ENCODE peak calls at places on chromosomes 4 and X, in six cellular contexts. X is PC-3, L is psoas muscle, T is uterus, A is ovary, Q is tibial nerve. R is an unnamed sample.

GRCh38 chr4:182309877-182310276 is 66.7 kb downstream of the TENM3 start:
- DNase-seq in X (no peak), L (no peak), T (no peak), A (no peak), Q (no peak), R (no peak)

GRCh38 chrX:11113731-11114130 is 2.6 kb downstream of the HCCS start:
- DNase-seq in X (no peak), L (no peak), T (no peak), A (no peak), Q (no peak), R (peak)

GRCh38 chrX:44903842-44904530 is 31.0 kb downstream of the KDM6A start:
- DNase-seq in X (no peak), L (no peak), T (no peak), A (no peak), Q (no peak), R (no peak)

GRCh38 chr4:101037938-101038413 is 309.4 kb downstream of the PPP3CA start:
- DNase-seq in X (no peak), L (no peak), T (no peak), A (no peak), Q (no peak), R (no peak)

GRCh38 chrX:84223261-84223660 is 35.3 kb upstream of the RPS6KA6 start:
- DNase-seq in X (no peak), L (no peak), T (no peak), A (no peak), Q (no peak), R (no peak)

GRCh38 chr4:5463936-5464650 is 244.3 kb downstream of the EVC2 start:
- DNase-seq in X (no peak), L (no peak), T (no peak), A (no peak), Q (no peak), R (no peak)

GRCh38 chr4:158817562-158818370 is 48.9 kb downstream of the FNIP2 start:
- DNase-seq in X (no peak), L (no peak), T (no peak), A (no peak), Q (no peak), R (no peak)

GRCh38 chrX:70219938-70220764 is 14.3 kb upstream of the AWAT1 start:
- DNase-seq in X (peak), L (no peak), T (no peak), A (peak), Q (peak), R (peak)

GRCh38 chr4:157320092-157320491 is 99.6 kb downstream of the GRIA2 start:
- DNase-seq in X (no peak), L (no peak), T (no peak), A (no peak), Q (no peak), R (no peak)

GRCh38 chr4:139853309-139853708 is 187.7 kb downstream of the MGST2 start:
- DNase-seq in X (no peak), L (no peak), T (no peak), A (no peak), Q (no peak), R (no peak)

GRCh38 chrX:34848281-34848680 is 94.3 kb upstream of the FAM47B start:
- DNase-seq in X (peak), L (no peak), T (no peak), A (no peak), Q (no peak), R (peak)

GRCh38 chr4:159463235-159463634 is 360.4 kb downstream of the RAPGEF2 start:
- DNase-seq in X (no peak), L (no peak), T (no peak), A (no peak), Q (no peak), R (no peak)

GRCh38 chr4:55980725-55981124 is 32.0 kb downstream of the CEP135 start:
- DNase-seq in X (no peak), L (no peak), T (no peak), A (no peak), Q (no peak), R (no peak)

GRCh38 chr4:13514722-13515121 is 29.6 kb downstream of the NKX3-2 start:
- DNase-seq in X (no peak), L (no peak), T (no peak), A (no peak), Q (no peak), R (no peak)

GRCh38 chr4:46953564-46953963 is 39.8 kb downstream of the GABRA4 start:
- DNase-seq in X (no peak), L (no peak), T (no peak), A (no peak), Q (no peak), R (no peak)

GRCh38 chr4:154660052-154660451 is 47.6 kb upstream of the FGG start:
- DNase-seq in X (no peak), L (no peak), T (no peak), A (no peak), Q (no peak), R (peak)

GRCh38 chr4:102625232-102625930 is 124.2 kb downstream of the NFKB1 start:
- DNase-seq in X (peak), L (peak), T (peak), A (peak), Q (no peak), R (peak)

GRCh38 chrX:83759872-83760271 is 101.1 kb upstream of the CYLC1 start:
- DNase-seq in X (peak), L (no peak), T (no peak), A (no peak), Q (no peak), R (no peak)

GRCh38 chrX:111874241-111874640 is 1.7 kb upstream of the TRPC5OS start:
- DNase-seq in X (no peak), L (no peak), T (no peak), A (no peak), Q (no peak), R (no peak)

GRCh38 chr4:88697113-88697512 is 516 bp downstream of the NAP1L5 start:
- DNase-seq in X (no peak), L (no peak), T (peak), A (peak), Q (no peak), R (peak)

GRCh38 chr4:169009281-169010124 is 552 bp downstream of the CBR4 start:
- DNase-seq in X (peak), L (peak), T (peak), A (peak), Q (peak), R (peak)

GRCh38 chr4:135497563-135498152 is 1296.1 kb upstream of the PABPC4L start:
- DNase-seq in X (no peak), L (no peak), T (no peak), A (no peak), Q (no peak), R (no peak)

GRCh38 chr4:106587558-106587957 is 219.0 kb upstream of the GIMD1 start:
- DNase-seq in X (peak), L (no peak), T (no peak), A (no peak), Q (no peak), R (peak)

GRCh38 chrX:108000751-108001150 is 18.6 kb upstream of the TEX13B start:
- DNase-seq in X (peak), L (peak), T (no peak), A (no peak), Q (no peak), R (peak)

GRCh38 chr4:115850799-115851509 is 737.5 kb upstream of the NDST4 start:
- DNase-seq in X (no peak), L (no peak), T (no peak), A (no peak), Q (no peak), R (no peak)

GRCh38 chr4:115851918-115852766 is 738.7 kb upstream of the NDST4 start:
- DNase-seq in X (peak), L (no peak), T (no peak), A (no peak), Q (no peak), R (peak)

DNA sequence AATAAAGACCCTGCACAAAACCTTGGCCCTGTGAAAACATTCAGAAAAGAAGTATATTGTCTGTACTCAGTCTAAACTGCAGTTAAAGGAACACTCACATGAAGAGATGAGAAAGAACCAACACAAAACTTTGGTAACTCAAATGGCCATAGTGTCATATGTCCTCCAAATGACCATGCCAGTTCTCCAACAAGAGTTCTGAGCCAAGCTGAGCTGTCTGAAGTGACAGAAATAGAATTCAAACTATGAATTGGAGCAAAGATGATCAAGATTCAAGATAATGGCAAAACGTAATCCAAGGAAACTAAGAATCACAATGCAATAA is 739.3 kb upstream of the NDST4 start:
- DNase-seq in X (no peak), L (no peak), T (no peak), A (no peak), Q (no peak), R (no peak)
- TF ChIP-seq CTCF in X (no peak), L (no peak), T (no peak), A (no peak), Q (no peak), R (no peak)

GRCh38 chrX:54470054-54470760 is 25.8 kb downstream of the FGD1 start:
- DNase-seq in X (no peak), L (no peak), T (no peak), A (no peak), Q (no peak), R (no peak)

GRCh38 chrX:54479471-54480122 is 16.4 kb downstream of the FGD1 start:
- DNase-seq in X (no peak), L (no peak), T (no peak), A (no peak), Q (no peak), R (no peak)

GRCh38 chrX:54473993-54474859 is 21.8 kb downstream of the FGD1 start:
- DNase-seq in X (peak), L (no peak), T (no peak), A (no peak), Q (no peak), R (no peak)
- H3K4me3 ChIP-seq in X (peak), L (no peak), T (no peak), A (no peak), Q (no peak), R (no peak)

DNA sequence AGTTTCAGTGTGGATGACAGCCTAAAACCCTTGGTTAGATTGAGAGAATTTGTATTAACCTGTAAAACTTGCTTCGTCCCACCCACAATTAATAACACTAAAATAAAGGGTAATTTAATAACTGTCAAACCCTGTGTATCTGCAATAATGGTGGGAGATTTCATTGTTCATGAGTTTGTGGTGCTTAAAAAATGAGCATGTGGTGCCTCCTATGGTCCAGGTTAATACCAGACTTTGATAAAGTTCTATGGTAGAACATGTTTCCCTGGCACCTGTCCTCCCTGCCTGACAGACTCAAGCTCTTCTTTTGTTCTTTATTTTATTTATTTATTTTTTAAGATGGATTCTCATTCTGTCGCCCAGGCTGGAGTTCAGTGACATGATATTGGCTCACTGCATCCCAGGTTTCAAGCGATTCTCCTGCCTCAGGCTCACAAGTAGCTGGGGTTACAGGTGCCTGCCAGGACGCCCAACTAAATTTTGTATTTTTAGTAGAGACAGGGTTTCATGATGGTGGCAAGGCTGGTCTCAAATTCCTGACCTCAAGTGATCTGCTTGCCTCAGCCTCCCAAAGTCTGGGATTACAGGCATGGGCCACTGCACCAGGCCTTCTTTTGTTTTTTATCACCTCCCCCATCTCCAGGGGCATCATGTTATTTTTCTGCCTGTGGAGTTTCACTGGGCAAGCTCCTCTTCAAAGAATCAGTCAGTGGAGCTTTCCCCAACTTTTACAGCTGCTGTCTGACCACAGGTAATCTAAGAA is 289.2 kb downstream of the NR3C2 start:
- DNase-seq in X (no peak), L (no peak), T (no peak), A (no peak), Q (no peak), R (peak)
- TF ChIP-seq CTCF in X (no peak), L (no peak), T (no peak), A (no peak), Q (no peak), R (peak)

GRCh38 chr4:41746440-41747229 is 1.9 kb downstream of the PHOX2B start:
- DNase-seq in X (no peak), L (no peak), T (no peak), A (no peak), Q (no peak), R (no peak)
- H3K4me3 ChIP-seq in X (no peak), L (no peak), T (no peak), A (no peak), Q (no peak), R (no peak)

DNA sequence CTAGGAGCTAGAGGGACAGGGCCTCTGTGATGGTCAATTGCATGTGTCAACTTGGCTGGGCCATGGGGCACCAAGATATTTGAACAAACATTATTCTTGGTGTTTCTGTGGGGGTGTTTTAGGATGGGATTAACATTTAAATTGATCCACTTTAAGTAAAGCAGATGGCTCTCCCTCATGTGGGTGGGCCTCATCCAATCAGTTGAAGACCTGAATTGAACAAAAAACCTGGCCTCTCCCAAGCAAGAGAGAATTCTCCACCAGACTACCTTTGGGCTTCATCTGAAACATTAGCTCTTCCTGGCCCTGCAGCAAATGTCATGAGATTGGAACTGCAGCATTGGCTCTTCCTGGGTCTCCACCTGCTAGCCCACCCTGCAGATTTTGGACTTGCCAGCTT is 207.1 kb upstream of the ATP6AP2 start:
- DNase-seq in X (no peak), L (no peak), T (no peak), A (no peak), Q (no peak), R (no peak)
- TF ChIP-seq CTCF in X (no peak), L (no peak), T (no peak), A (no peak), Q (no peak), R (no peak)

GRCh38 chr4:184647391-184648101 is 1.7 kb downstream of the CASP3 start:
- DNase-seq in X (peak), L (no peak), T (no peak), A (no peak), Q (no peak), R (peak)

GRCh38 chr4:184649026-184649970 is at the start of the genes CASP3 and PRIMPOL:
- DNase-seq in X (peak), L (peak), T (peak), A (peak), Q (peak), R (peak)

GRCh38 chr4:184645904-184646610 is 3.2 kb downstream of the CASP3 start:
- DNase-seq in X (no peak), L (no peak), T (no peak), A (no peak), Q (no peak), R (no peak)

GRCh38 chr4:184649971-184650855 is 675 bp downstream of the PRIMPOL start:
- DNase-seq in X (peak), L (no peak), T (no peak), A (no peak), Q (no peak), R (peak)

GRCh38 chr4:184648220-184649025 is 824 bp downstream of the CASP3 start:
- DNase-seq in X (peak), L (peak), T (peak), A (peak), Q (peak), R (peak)
- H3K4me3 ChIP-seq in X (peak), L (peak), T (peak), A (peak), Q (peak), R (peak)

DNA sequence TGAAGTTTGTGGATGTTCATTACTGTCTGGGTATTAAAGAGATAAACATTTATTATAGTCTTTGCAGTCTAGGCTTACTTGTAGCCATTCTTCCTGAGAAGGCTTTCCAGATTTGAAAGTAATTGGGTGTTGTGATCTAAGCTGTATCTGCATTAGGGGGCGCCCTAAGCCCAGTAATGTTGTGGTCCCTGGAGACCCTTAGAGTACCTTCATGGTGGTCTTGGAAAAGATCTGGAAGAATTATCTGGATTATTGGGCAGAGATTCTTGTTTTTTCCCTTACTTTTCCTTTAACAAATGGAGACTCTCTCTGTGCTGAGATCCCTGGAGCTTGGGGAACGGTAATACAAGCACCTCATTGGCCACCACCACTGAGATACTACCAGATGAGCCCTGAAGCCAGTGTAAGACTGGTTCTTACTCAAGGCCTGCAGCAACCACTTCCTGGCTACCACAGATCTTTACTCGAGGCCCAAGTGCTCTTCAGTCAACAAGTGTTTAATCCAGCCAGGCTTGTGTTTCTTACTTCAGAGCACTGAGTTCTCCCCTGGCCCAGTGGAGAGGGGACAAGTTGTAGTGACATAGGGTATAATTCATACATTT is 63.1 kb downstream of the RTL3 start:
- DNase-seq in X (peak), L (no peak), T (no peak), A (no peak), Q (no peak), R (peak)
- TF ChIP-seq CTCF in X (peak), L (no peak), T (no peak), A (no peak), Q (no peak), R (peak)

DNA sequence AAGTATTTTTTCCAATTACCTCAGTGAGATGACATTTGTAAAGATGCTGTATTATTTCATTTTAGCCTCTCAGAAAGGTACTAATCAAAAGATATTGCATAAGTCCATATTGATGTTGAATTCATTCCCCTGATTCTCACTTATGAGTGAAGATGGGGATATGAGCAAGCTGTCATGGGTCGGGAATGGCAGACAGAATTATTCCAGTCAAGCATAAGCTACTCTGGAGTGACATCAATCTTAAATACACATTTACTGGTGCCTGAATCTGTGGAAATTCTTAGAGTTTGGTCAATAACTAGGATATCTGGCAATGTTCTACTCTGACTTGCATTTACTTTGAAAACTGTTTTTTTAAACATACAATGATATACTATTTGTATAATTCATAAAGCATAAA is 283.8 kb upstream of the PCDH7 start:
- DNase-seq in X (no peak), L (no peak), T (no peak), A (no peak), Q (no peak), R (no peak)
- H3K4me3 ChIP-seq in X (no peak), L (no peak), T (no peak), A (no peak), Q (no peak), R (no peak)

GRCh38 chr4:71550220-71551190 is 211.7 kb downstream of the SLC4A4 start:
- DNase-seq in X (peak), L (no peak), T (no peak), A (no peak), Q (no peak), R (peak)
- TF ChIP-seq CTCF in X (peak), L (no peak), T (no peak), A (no peak), Q (no peak), R (no peak)

DNA sequence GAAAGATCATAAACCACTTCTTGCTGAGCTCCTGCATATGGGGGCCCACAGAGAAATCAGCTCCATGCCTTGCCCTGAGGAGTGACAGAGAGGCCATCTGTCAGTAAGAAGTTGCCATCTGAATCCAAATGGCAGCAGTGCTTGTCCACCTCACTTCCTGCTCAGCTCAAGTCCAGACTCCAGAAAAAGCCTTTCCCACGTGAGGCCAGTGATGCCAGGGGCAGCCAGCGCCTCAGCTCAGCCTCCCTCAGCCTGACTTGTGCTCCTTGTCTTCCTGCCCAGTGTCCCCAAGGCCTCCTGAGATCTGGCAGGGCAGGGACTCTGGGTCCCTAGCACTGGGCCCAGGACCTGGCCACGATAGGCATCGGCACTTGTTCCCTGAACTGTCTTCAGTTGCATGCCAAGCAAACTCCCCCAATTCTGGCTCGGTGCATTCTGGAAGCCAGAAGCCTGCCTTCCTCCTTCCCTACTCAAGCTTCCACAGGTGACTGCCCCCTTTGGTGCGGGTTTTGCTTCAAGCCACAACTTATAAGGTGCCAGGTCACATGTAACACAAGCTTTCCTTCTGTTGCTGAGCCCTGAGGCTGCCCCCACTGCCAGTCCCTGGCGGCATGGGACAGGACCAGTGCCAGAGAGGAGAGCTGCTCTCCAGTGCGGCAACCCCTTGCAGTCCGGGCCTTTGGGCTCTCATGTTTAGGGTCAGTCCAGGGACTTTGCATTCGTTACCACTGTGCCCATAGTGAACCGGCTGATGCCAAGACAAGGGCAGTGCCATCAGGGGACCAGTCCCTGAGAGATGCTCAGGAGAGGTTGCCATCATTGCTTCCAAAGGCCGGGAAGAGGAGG is 2.2 kb downstream of the ZNF185 start:
- DNase-seq in X (no peak), L (no peak), T (no peak), A (no peak), Q (no peak), R (no peak)
- H3K4me3 ChIP-seq in X (peak), L (no peak), T (no peak), A (no peak), Q (no peak), R (no peak)

R was measured in fibroblast of pulmonary artery.